ENCODE peak calls at places on chromosomes 4 and X, in nine cellular contexts. S is immature natural killer cell; A is breast epithelium; E is M059J; F is mesothelial cell of epicardium; T is NCI-H1417; O is EH; M is stimulated activated CD8-positive, alpha-beta memory T cell treated with anti-CD3 and anti-CD28 coated beads, Interleukin-15, amount 100 ng/mL, for 4 hours; V is iPS-NIHi11. U is an unnamed sample.

GRCh38 chrX:145853181-145853580 is 35.6 kb downstream of the SLITRK2 start:
- DNase-seq in A (no peak), M (no peak), S (no peak), E (no peak), O (no peak), V (no peak), F (no peak), T (no peak), U (no peak)

GRCh38 chrX:112636288-112636687 is 43.5 kb downstream of the LHFPL1 start:
- DNase-seq in S (no peak), T (no peak), E (peak), O (no peak), A (no peak), F (no peak), V (no peak), M (no peak), U (no peak)

GRCh38 chr4:41204400-41204978 is 9.9 kb downstream of the APBB2 start:
- DNase-seq in F (no peak), O (peak), A (no peak), E (peak), S (no peak), M (no peak), T (no peak), V (no peak), U (no peak)

GRCh38 chrX:7996414-7996813 is 69.2 kb upstream of the PNPLA4 start:
- DNase-seq in M (no peak), T (peak), S (peak), F (no peak), V (peak), A (no peak), E (peak), O (peak), U (peak)

GRCh38 chrX:148156986-148157385 is 175.8 kb downstream of the FMR1NB start:
- DNase-seq in T (no peak), V (no peak), O (no peak), S (no peak), A (no peak), E (no peak), M (no peak), F (no peak), U (no peak)

GRCh38 chrX:53767544-53767943 is 81.0 kb upstream of the HUWE1 start:
- DNase-seq in A (no peak), F (no peak), V (no peak), E (no peak), O (no peak), M (no peak), T (no peak), S (no peak), U (no peak)

GRCh38 chr4:162659716-162660115 is 495.9 kb upstream of the FSTL5 start:
- DNase-seq in V (no peak), S (no peak), F (no peak), A (no peak), T (no peak), E (peak), O (no peak), M (no peak), U (no peak)

GRCh38 chr4:186957952-186958555 is 234.4 kb upstream of the FAT1 start:
- DNase-seq in M (no peak), O (peak), V (no peak), F (no peak), T (no peak), S (no peak), A (no peak), E (peak), U (no peak)

GRCh38 chr4:106038012-106038411 is 142.7 kb downstream of the NPNT start:
- DNase-seq in F (no peak), O (no peak), A (no peak), M (no peak), T (no peak), V (no peak), S (no peak), E (no peak), U (no peak)

GRCh38 chr4:23889814-23890269 is at the start of gene PPARGC1A:
- DNase-seq in M (no peak), F (no peak), E (peak), S (no peak), V (peak), O (peak), T (peak), A (peak), U (peak)

GRCh38 chrX:22665818-22666217 is 333.9 kb upstream of the DDX53 start:
- DNase-seq in A (no peak), S (no peak), F (no peak), E (no peak), O (no peak), M (no peak), V (no peak), T (no peak), U (no peak)

GRCh38 chr4:108355523-108356208 is 186.9 kb upstream of the LEF1 start:
- DNase-seq in O (no peak), A (no peak), M (no peak), F (no peak), T (no peak), E (no peak), V (no peak), S (no peak), U (no peak)

GRCh38 chr4:76361689-76362412 is 55.3 kb downstream of the STBD1 start:
- DNase-seq in S (no peak), E (no peak), M (no peak), O (no peak), F (no peak), T (no peak), V (no peak), A (no peak), U (no peak)

GRCh38 chrX:40199704-40200103 is 101.9 kb upstream of the BCOR start:
- DNase-seq in O (peak), T (no peak), V (no peak), E (peak), M (no peak), S (no peak), F (no peak), A (peak), U (no peak)

GRCh38 chr4:85748654-85749053 is 273.7 kb downstream of the ARHGAP24 start:
- DNase-seq in A (no peak), E (no peak), V (no peak), S (no peak), T (no peak), M (no peak), O (peak), F (no peak), U (no peak)

GRCh38 chr4:78293348-78293747 is 236.2 kb downstream of the FRAS1 start:
- DNase-seq in O (peak), S (no peak), F (no peak), A (no peak), M (no peak), V (no peak), T (no peak), E (peak), U (no peak)

GRCh38 chr4:162272215-162272614 is 108.4 kb upstream of the FSTL5 start:
- DNase-seq in V (no peak), S (no peak), F (no peak), E (no peak), O (no peak), A (no peak), T (no peak), M (no peak), U (no peak)

GRCh38 chr4:184934184-184934583 is 84.1 kb upstream of the HELT start:
- DNase-seq in F (no peak), O (no peak), M (no peak), S (no peak), V (no peak), A (no peak), E (no peak), T (no peak), U (no peak)

GRCh38 chr4:37517326-37517725 is 168.8 kb downstream of the RELL1 start:
- DNase-seq in A (no peak), F (no peak), S (no peak), O (no peak), V (no peak), M (no peak), T (no peak), E (peak), U (no peak)

GRCh38 chr4:88457307-88458090 is 580 bp downstream of the HERC5 start:
- DNase-seq in T (peak), V (peak), O (peak), M (no peak), A (no peak), F (peak), S (no peak), E (peak), U (peak)

GRCh38 chr4:72110886-72111285 is 79.1 kb downstream of the NPFFR2 start:
- DNase-seq in T (no peak), O (no peak), A (no peak), E (peak), F (no peak), M (no peak), S (no peak), V (no peak), U (no peak)

GRCh38 chrX:150269613-150270254 is 93.4 kb upstream of the MAMLD1 start:
- DNase-seq in M (no peak), A (no peak), F (no peak), V (no peak), O (no peak), E (no peak), T (no peak), S (no peak), U (no peak)

GRCh38 chr4:54005475-54005874 is 58.9 kb downstream of the CHIC2 start:
- DNase-seq in T (no peak), E (peak), O (peak), A (no peak), F (no peak), M (no peak), V (no peak), S (peak), U (no peak)

GRCh38 chr4:67087897-67088296 is 457.4 kb downstream of the CENPC start:
- DNase-seq in E (peak), F (no peak), S (no peak), V (peak), T (peak), M (no peak), O (no peak), A (no peak), U (no peak)

GRCh38 chr4:104815593-104816156 is 321.0 kb upstream of the CXXC4 start:
- DNase-seq in S (no peak), E (no peak), O (no peak), M (no peak), V (no peak), T (no peak), F (no peak), A (no peak), U (no peak)

GRCh38 chrX:120029354-120029753 is 48.1 kb downstream of the RHOXF2B start:
- DNase-seq in V (no peak), S (no peak), T (no peak), F (no peak), M (no peak), E (no peak), O (no peak), A (no peak), U (no peak)

GRCh38 chrX:129997081-129997480 is 14.6 kb downstream of the BCORL1 start:
- DNase-seq in M (no peak), S (no peak), A (no peak), T (no peak), V (no peak), F (no peak), E (no peak), O (no peak), U (no peak)

GRCh38 chr4:55546633-55547460 is at the start of gene CLOCK:
- DNase-seq in T (peak), E (peak), M (peak), V (peak), F (peak), S (peak), O (peak), A (peak), U (peak)

GRCh38 chr4:150593996-150594395 is 12.0 kb downstream of the MAB21L2 start:
- DNase-seq in F (no peak), T (no peak), A (no peak), V (no peak), O (peak), E (peak), M (no peak), S (no peak), U (peak)

GRCh38 chr4:7892212-7893019 is 47.2 kb downstream of the AFAP1 start:
- DNase-seq in O (peak), S (no peak), T (no peak), F (no peak), A (no peak), M (no peak), E (peak), V (no peak), U (no peak)

GRCh38 chrX:40207626-40208025 is 109.9 kb upstream of the BCOR start:
- DNase-seq in O (peak), M (no peak), A (no peak), E (peak), F (no peak), T (no peak), V (no peak), S (no peak), U (no peak)

GRCh38 chrX:137387646-137388045 is 178.3 kb upstream of the ZIC3 start:
- DNase-seq in A (no peak), V (no peak), E (no peak), S (no peak), T (no peak), F (no peak), M (no peak), O (no peak), U (no peak)

GRCh38 chr4:17166954-17167353 is 268.5 kb upstream of the LDB2 start:
- DNase-seq in M (no peak), O (peak), A (no peak), S (no peak), V (no peak), E (peak), F (no peak), T (no peak), U (no peak)

GRCh38 chrX:37380920-37381319 is 31.8 kb downstream of the PRRG1 start:
- DNase-seq in E (peak), F (no peak), A (no peak), T (no peak), S (no peak), V (no peak), M (no peak), O (peak), U (no peak)

GRCh38 chr4:38140643-38141203 is 180.5 kb downstream of the PTTG2 start:
- DNase-seq in V (no peak), T (no peak), O (no peak), M (no peak), E (no peak), A (no peak), F (no peak), S (no peak), U (no peak)

GRCh38 chrX:116607766-116608165 is 145.0 kb upstream of the CT83 start:
- DNase-seq in S (no peak), E (no peak), F (no peak), A (no peak), M (no peak), V (no peak), O (no peak), T (no peak), U (no peak)

GRCh38 chr4:186685744-186686143 is 37.9 kb downstream of the FAT1 start:
- DNase-seq in A (no peak), V (no peak), F (no peak), O (peak), M (no peak), S (no peak), E (peak), T (no peak), U (no peak)

GRCh38 chr4:56698329-56698728 is 17.2 kb upstream of the HOPX start:
- DNase-seq in O (peak), F (no peak), M (no peak), V (no peak), S (no peak), T (no peak), E (peak), A (no peak), U (no peak)

GRCh38 chr4:94410678-94411206 is 41.0 kb upstream of the PDLIM5 start:
- DNase-seq in S (no peak), M (no peak), F (no peak), E (peak), A (no peak), T (no peak), V (no peak), O (peak), U (no peak)

U was measured in NCI-H2081.